ENCODE peak calls at places on chromosomes 1 and 21, in six cellular contexts. P is HepG2, X is GM12878, L is K562, V is HCT116, Z is H1. I is an unnamed sample.
A peak's percentile ranks its signal among the peaks of the same experiment; 100 is the strongest.

GRCh38 chr1:9257851-9258250 is 23.3 kb downstream of the H6PD start:
- DNase-seq in P (no peak), X (no peak), L (no peak), V (no peak), Z (no peak), I (no peak)

GRCh38 chr1:59285691-59286090 is 11.2 kb upstream of the FGGY start:
- DNase-seq in P (no peak), X (no peak), L (no peak), V (no peak), Z (no peak), I (no peak)

GRCh38 chr1:69479734-69480133 is 88.0 kb upstream of the LRRC7 start:
- DNase-seq in P (no peak), X (no peak), L (peak; percentile 12), V (no peak), Z (no peak), I (no peak)

GRCh38 chr1:102799496-102799895 is 308.8 kb downstream of the COL11A1 start:
- DNase-seq in P (no peak), X (no peak), L (no peak), V (no peak), Z (no peak), I (no peak)

GRCh38 chr1:86868477-86868876 is 45.4 kb downstream of the SELENOF start:
- DNase-seq in P (no peak), X (no peak), L (no peak), V (no peak), Z (no peak), I (no peak)

GRCh38 chr1:211951856-211952255 is 83.5 kb downstream of the INTS7 start:
- DNase-seq in P (peak; percentile 43), X (no peak), L (no peak), V (peak; percentile 28), Z (no peak), I (peak; percentile 81)

GRCh38 chr21:31554511-31555022 is 104.9 kb upstream of the SOD1 start:
- DNase-seq in P (no peak), X (peak; percentile 46), L (no peak), V (peak; percentile 39), Z (no peak), I (no peak)

GRCh38 chr1:170704256-170704655 is 40.3 kb downstream of the PRRX1 start:
- DNase-seq in P (no peak), X (no peak), L (no peak), V (no peak), Z (no peak), I (no peak)

GRCh38 chr1:179369751-179370341 is 4.1 kb downstream of the AXDND1 start:
- DNase-seq in P (peak; percentile 53), X (peak; percentile 33), L (peak; percentile 63), V (peak; percentile 57), Z (no peak), I (peak; percentile 48)

GRCh38 chr1:91874167-91874566 is 11.8 kb downstream of the TGFBR3 start:
- DNase-seq in P (no peak), X (no peak), L (no peak), V (no peak), Z (no peak), I (no peak)

GRCh38 chr1:81679972-81680371 is 120.8 kb upstream of the ADGRL2 start:
- DNase-seq in P (peak; percentile 3), X (no peak), L (no peak), V (no peak), Z (no peak), I (no peak)

GRCh38 chr1:204350857-204351573 is 8.7 kb downstream of the PLEKHA6 start:
- DNase-seq in P (no peak), X (no peak), L (peak; percentile 41), V (no peak), Z (peak; percentile 99), I (no peak)

GRCh38 chr1:214264196-214264595 is 16.8 kb upstream of the SMYD2 start:
- DNase-seq in P (no peak), X (no peak), L (no peak), V (no peak), Z (no peak), I (no peak)

GRCh38 chr1:4062041-4062440 is 162.0 kb upstream of the C1orf174 start:
- DNase-seq in P (no peak), X (no peak), L (no peak), V (no peak), Z (peak; percentile 37), I (no peak)

GRCh38 chr1:84509029-84509428 is 2.6 kb upstream of the GNG5 start:
- DNase-seq in P (no peak), X (no peak), L (no peak), V (no peak), Z (no peak), I (no peak)

GRCh38 chr1:26570287-26570686 is 40.7 kb downstream of the RPS6KA1 start:
- DNase-seq in P (no peak), X (no peak), L (no peak), V (no peak), Z (no peak), I (no peak)

GRCh38 chr1:145977486-145978476 is 13.3 kb downstream of the POLR3GL start:
- DNase-seq in P (peak; percentile 78), X (no peak), L (peak; percentile 67), V (peak; percentile 69), Z (peak; percentile 73), I (no peak)

GRCh38 chr1:91120915-91121314 is 99.1 kb upstream of the ZNF644 start:
- DNase-seq in P (no peak), X (no peak), L (no peak), V (no peak), Z (peak; percentile 43), I (no peak)

GRCh38 chr1:208544794-208545193 is 300.6 kb upstream of the PLXNA2 start:
- DNase-seq in P (no peak), X (peak; percentile 4), L (no peak), V (no peak), Z (no peak), I (no peak)

GRCh38 chr1:12047120-12047876 is 15.8 kb upstream of the TNFRSF8 start:
- DNase-seq in P (no peak), X (peak; percentile 94), L (no peak), V (no peak), Z (no peak), I (no peak)

GRCh38 chr1:223752721-223753515 is 40.6 kb downstream of the CAPN2 start:
- DNase-seq in P (no peak), X (no peak), L (no peak), V (no peak), Z (peak; percentile 73), I (no peak)

GRCh38 chr1:86648255-86648654 is 56.1 kb upstream of the SH3GLB1 start:
- DNase-seq in P (no peak), X (no peak), L (no peak), V (peak; percentile 43), Z (no peak), I (peak; percentile 70)

GRCh38 chr1:87641996-87642395 is 313.3 kb downstream of the LMO4 start:
- DNase-seq in P (no peak), X (no peak), L (no peak), V (no peak), Z (no peak), I (no peak)

GRCh38 chr1:88022507-88022906 is 661.6 kb upstream of the PKN2 start:
- DNase-seq in P (no peak), X (no peak), L (no peak), V (no peak), Z (no peak), I (no peak)

GRCh38 chr1:152036316-152037216 is at the start of gene S100A11:
- DNase-seq in P (peak; percentile 34), X (peak; percentile 13), L (peak; percentile 88), V (peak; percentile 48), Z (peak; percentile 77), I (no peak)

GRCh38 chr21:29117372-29117955 is 13.0 kb upstream of the MAP3K7CL start:
- DNase-seq in P (no peak), X (peak; percentile 48), L (no peak), V (no peak), Z (no peak), I (no peak)

DNA sequence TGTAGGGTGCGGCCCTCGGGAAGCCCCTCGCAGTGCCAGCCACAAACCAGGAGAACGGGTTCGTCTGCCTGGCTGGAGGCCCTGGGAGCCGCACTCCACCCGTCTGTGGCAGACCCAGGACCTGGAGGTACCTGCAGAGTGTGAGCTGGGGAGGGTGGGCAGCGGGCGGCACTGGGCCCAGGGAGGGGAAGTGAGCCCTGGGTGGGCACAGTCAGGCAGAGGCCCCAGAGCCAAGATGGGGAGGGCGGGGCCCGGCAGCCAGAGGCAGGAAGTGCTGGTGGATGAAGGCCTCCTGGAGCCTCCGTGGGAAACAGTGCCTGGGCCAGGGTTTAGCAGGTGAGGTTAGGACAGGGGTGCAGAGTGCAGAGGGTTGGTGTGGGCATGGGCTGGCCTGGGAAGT is 4.0 kb upstream of the PEX10 start:
- DNase-seq in P (no peak), X (no peak), L (no peak), V (no peak), Z (no peak), I (no peak)
- H3K4me3 ChIP-seq in P (no peak overlapping the region), X (peak overlapping the region; percentile 64), L (no peak overlapping the region), V (no peak overlapping the region), Z (no peak overlapping the region), I (no peak overlapping the region)

DNA sequence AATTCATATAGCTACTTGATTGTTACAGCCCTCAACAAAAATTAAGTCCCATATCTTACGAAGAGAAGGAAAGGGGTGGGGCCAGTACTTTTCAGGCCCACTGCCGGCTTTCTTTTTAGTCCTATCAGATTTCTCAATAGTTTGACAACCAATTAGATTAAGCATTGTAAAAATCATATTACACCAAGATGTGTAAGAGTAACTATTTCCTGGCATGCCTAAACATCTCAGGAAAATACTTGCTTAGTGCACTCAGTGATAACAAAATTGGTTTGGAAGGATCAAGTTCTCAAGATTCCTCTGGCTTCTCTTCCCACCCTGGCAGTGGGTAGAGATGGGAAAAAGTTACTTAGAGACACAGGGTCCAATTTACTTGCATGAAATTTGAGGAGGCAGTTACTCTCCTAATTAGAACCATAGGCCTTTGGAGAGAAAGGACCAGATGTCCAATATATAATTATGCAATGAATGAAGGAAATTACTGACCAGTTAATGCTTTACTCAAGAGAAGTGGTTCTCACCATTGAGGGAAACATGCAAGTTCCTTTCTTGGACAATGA is 30.1 kb downstream of the STPG1 start:
- DNase-seq in P (no peak), X (no peak), L (no peak), V (no peak), Z (no peak), I (no peak)
- H3K4me1 ChIP-seq in P (peaks cover 10% of the 10 kb centered on the region), X (peaks cover 31% of the 10 kb centered on the region), L (no peaks in the 10 kb centered on the region), V (peaks cover 17% of the 10 kb centered on the region), Z (no peaks in the 10 kb centered on the region), I (no peaks in the 10 kb centered on the region)

GRCh38 chr1:104797982-104798381 is 1048.3 kb downstream of the AMY1C start:
- DNase-seq in P (no peak), X (no peak), L (no peak), V (no peak), Z (no peak), I (no peak)
- TF ChIP-seq SIN3A in P (no peak), X (no peak), L (no peak), V (no peak), Z (no peak), I (no peak)

DNA sequence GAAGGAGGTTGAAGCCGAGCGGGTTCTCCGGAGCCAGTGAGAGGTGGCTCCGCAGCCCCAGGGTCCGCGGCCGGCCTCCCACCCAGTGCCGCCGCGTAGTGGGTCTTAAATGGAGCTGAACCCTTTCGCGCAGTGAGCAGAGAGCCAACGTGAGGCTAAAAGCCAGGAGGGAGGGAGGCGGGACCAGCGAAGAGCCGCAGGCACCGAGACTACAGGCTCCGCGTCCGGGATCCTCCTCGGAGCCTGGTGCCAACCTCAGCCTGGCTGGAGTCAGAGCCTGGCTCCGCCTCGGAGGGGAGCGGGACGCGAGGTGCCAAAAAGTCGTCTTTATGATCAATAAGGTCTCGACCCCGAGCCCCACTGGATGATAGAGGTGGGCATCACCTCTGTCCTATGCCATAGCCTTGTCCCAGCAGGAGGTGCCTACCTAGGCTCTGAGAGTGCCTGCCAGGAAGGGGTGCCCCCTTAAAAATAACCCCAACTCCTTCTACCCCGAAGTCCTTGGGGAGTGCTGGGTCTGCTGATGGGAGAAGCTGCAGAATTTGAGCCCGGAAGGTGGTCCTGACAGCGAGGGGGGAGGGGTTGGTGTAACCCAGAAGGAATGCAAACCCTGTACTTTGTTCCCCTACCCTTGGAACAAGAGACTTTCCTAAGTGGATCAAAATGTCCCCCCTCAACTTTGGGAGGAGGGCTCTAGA is 1.6 kb downstream of the IGSF21 start:
- DNase-seq in P (no peak), X (no peak), L (no peak), V (no peak), Z (peak; percentile 61), I (no peak)
- H3K4me3 ChIP-seq in P (no peak overlapping the region), X (no peak overlapping the region), L (no peak overlapping the region), V (no peak overlapping the region), Z (peak overlapping the region; percentile 74), I (no peak overlapping the region)